ENCODE peak calls at places on chromosomes 2 and 18, in four cellular contexts. W is coronary artery, A is left kidney, J is NCI-H1092 treated with DMSO at 0.1 percent for 48 hours. P is an unnamed sample.

GRCh38 chr2:169895294-169895985 is 68.2 kb downstream of the UBR3 start:
- DNase-seq in W (no peak), A (no peak), J (no peak), P (no peak)

GRCh38 chr2:226334981-226335720 is 464.5 kb downstream of the IRS1 start:
- DNase-seq in W (no peak), A (no peak), J (no peak), P (no peak)

GRCh38 chr2:121210691-121211090 is 74.3 kb downstream of the TFCP2L1 start:
- DNase-seq in W (no peak), A (no peak), J (no peak), P (no peak)

GRCh38 chr2:128536925-128537620 is 218.4 kb upstream of the HS6ST1 start:
- DNase-seq in W (no peak), A (no peak), J (no peak), P (peak)

GRCh38 chr2:164023896-164024295 is 288.1 kb upstream of the FIGN start:
- DNase-seq in W (no peak), A (no peak), J (peak), P (no peak)

GRCh38 chr2:32742381-32742780 is 114.5 kb downstream of the TTC27 start:
- DNase-seq in W (no peak), A (no peak), J (no peak), P (no peak)

GRCh38 chr18:49967171-49967570 is 153.8 kb upstream of the ACAA2 start:
- DNase-seq in W (no peak), A (peak), J (no peak), P (no peak)

GRCh38 chr2:109351164-109351756 is 222.3 kb downstream of the SH3RF3 start:
- DNase-seq in W (peak), A (no peak), J (no peak), P (no peak)

GRCh38 chr18:621181-621580 is 24.4 kb downstream of the CLUL1 start:
- DNase-seq in W (no peak), A (peak), J (no peak), P (no peak)

GRCh38 chr2:3151153-3151918 is 226.3 kb downstream of the EIPR1 start:
- DNase-seq in W (no peak), A (no peak), J (no peak), P (no peak)

GRCh38 chr2:62412347-62412742 is 93.7 kb downstream of the TMEM17 start:
- DNase-seq in W (no peak), A (no peak), J (no peak), P (no peak)

GRCh38 chr2:107808986-107809385 is 17.7 kb upstream of the RGPD4 start:
- DNase-seq in W (no peak), A (peak), J (peak), P (no peak)

GRCh38 chr18:70158992-70159717 is 46.3 kb downstream of the RTTN start:
- DNase-seq in W (no peak), A (no peak), J (no peak), P (no peak)